ENCODE peak calls at places on chromosomes 6 and 20, in nine cellular contexts. N, Q, H, A, U, F, R, K and V are unnamed samples.

GRCh38 chr6:44668391-44668930 is 281.0 kb downstream of the CDC5L start:
- DNase-seq in Q (no peak), U (no peak), K (no peak), H (no peak), F (no peak), R (no peak), N (no peak), A (no peak), V (no peak)

GRCh38 chr6:15531973-15532372 is 130.9 kb downstream of the DTNBP1 start:
- DNase-seq in R (no peak), U (no peak), Q (no peak), F (peak; percentile 32), K (no peak), H (no peak), N (no peak), A (no peak), V (no peak)

GRCh38 chr6:111057074-111057752 is 30.1 kb upstream of the SLC16A10 start:
- DNase-seq in F (no peak), K (no peak), U (peak; percentile 39), H (no peak), R (peak; percentile 44), Q (peak; percentile 25), N (peak; percentile 40), A (peak; percentile 5), V (no peak)

GRCh38 chr6:40799296-40800020 is 212.3 kb upstream of the LRFN2 start:
- DNase-seq in H (no peak), N (no peak), A (no peak), K (no peak), Q (no peak), R (no peak), F (no peak), U (no peak), V (no peak)

GRCh38 chr6:149478631-149479314 is 6.0 kb downstream of the ZC3H12D start:
- DNase-seq in A (no peak), F (no peak), K (no peak), N (no peak), H (no peak), Q (no peak), U (no peak), R (no peak), V (no peak)

GRCh38 chr6:107473660-107474059 is 14.3 kb upstream of the PDSS2 start:
- DNase-seq in R (no peak), F (no peak), Q (no peak), N (no peak), H (no peak), K (no peak), U (no peak), A (no peak), V (no peak)

GRCh38 chr6:124517339-124517738 is 444.9 kb upstream of the RNF217 start:
- DNase-seq in F (no peak), U (no peak), H (no peak), K (no peak), R (no peak), Q (no peak), A (no peak), N (no peak), V (no peak)

GRCh38 chr6:154805288-154805911 is 72.2 kb downstream of the SCAF8 start:
- DNase-seq in K (no peak), F (no peak), N (no peak), U (peak; percentile 16), Q (peak; percentile 35), H (no peak), R (peak; percentile 63), A (no peak), V (no peak)

GRCh38 chr20:35871311-35871771 is 83.0 kb downstream of the SCAND1 start:
- DNase-seq in A (no peak), K (no peak), N (no peak), H (no peak), R (no peak), U (no peak), Q (peak; percentile 63), F (no peak), V (no peak)

GRCh38 chr6:24145690-24146131 is 19.7 kb downstream of the NRSN1 start:
- DNase-seq in N (no peak), K (no peak), R (no peak), F (no peak), A (no peak), H (no peak), U (no peak), Q (no peak), V (no peak)

GRCh38 chr6:14211596-14211961 is 94.0 kb downstream of the CD83 start:
- DNase-seq in H (peak; percentile 42), N (no peak), U (no peak), A (peak; percentile 36), R (no peak), F (no peak), K (peak; percentile 11), Q (peak; percentile 27), V (no peak)

GRCh38 chr20:58921564-58921963 is 59.5 kb upstream of the NELFCD start:
- DNase-seq in N (no peak), F (no peak), H (no peak), A (no peak), K (no peak), U (no peak), Q (no peak), R (no peak), V (no peak)

GRCh38 chr20:63686492-63687321 is 9.7 kb upstream of the TNFRSF6B start:
- DNase-seq in A (no peak), H (no peak), U (no peak), Q (peak; percentile 83), F (no peak), R (no peak), N (no peak), K (no peak), V (no peak)

GRCh38 chr20:51388227-51388626 is 154.3 kb downstream of the NFATC2 start:
- DNase-seq in H (no peak), U (no peak), Q (peak; percentile 72), F (no peak), R (no peak), N (no peak), K (no peak), A (no peak), V (no peak)
- H3K27ac ChIP-seq in H (peak overlapping the region; percentile 76), U (peak overlapping the region; percentile 27), Q (no peak overlapping the region), F (no peak overlapping the region), R (peak overlapping the region; percentile 25), N (no peak overlapping the region), K (no peak overlapping the region), A (no peak overlapping the region), V (no peak overlapping the region)

GRCh38 chr6:129684903-129685639 is 24.9 kb downstream of the ARHGAP18 start:
- DNase-seq in Q (no peak), N (no peak), A (no peak), R (no peak), F (no peak), H (peak; percentile 51), K (no peak), U (no peak), V (no peak)
- H3K27ac ChIP-seq in Q (peak overlapping the region; percentile 90), N (peak overlapping the region; percentile 92), A (no peak overlapping the region), R (no peak overlapping the region), F (no peak overlapping the region), H (peak overlapping the region; percentile 91), K (no peak overlapping the region), U (peak overlapping the region; percentile 88), V (no peak overlapping the region)

DNA sequence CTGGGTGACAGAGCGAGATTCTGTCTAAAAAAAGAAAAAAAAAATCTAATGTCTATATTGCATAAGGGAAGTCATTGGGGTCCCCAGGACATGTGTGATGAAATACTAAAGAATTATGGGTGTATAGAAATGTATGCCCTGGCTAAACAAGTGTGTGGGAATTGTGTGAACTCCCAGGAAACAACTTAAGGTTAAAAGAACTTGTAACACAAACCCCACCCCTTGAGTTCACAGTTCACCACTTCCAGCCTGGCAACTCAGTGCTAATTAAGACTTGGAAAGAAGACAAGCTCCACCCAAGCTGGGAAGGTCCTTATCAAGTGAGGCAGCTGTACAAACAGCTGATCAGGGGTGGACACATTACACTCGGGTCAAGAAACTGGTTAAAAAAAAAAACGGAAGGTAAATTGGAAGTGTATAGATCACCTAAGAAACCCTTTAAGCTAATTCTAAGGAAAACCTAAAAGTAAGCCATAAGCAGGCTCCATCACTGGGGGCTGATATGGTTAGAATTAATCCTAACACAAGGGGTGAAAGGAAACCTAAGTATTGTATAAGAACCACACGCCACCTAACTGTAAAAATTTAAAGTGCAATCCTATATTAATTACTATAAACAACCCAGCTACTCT is 25.2 kb downstream of the HLA-A start:
- DNase-seq in F (no peak), K (no peak), H (peak; percentile 47), A (no peak), R (peak; percentile 37), U (no peak), Q (peak; percentile 6), N (no peak), V (no peak)
- H3K27ac ChIP-seq in F (no peak overlapping the region), K (no peak overlapping the region), H (peak overlapping the region; percentile 83), A (no peak overlapping the region), R (no peak overlapping the region), U (peak overlapping the region; percentile 27), Q (no peak overlapping the region), N (peak overlapping the region; percentile 58), V (no peak overlapping the region)

DNA sequence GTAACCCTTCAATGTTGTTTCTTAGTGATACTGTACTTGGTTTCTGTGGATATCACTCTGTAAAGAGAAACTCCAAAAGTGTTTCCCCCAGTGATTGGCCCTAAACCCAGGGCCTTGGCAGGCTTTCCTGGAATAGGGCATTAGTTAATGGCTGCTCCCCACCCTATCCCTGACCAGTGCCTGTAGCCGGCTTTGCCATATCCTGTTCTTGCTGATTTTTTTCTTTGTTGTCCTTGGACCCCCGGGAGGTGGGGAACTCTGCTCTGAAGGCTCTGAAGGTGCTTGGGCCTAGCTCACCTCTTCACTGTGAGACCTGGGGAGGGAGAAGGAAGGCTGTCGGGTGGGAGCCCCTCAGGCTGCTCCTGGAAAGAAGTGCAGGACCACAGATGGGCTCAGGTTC is 120.1 kb downstream of the TCP11 start:
- DNase-seq in Q (no peak), K (no peak), N (no peak), H (no peak), F (no peak), A (no peak), R (no peak), U (no peak), V (no peak)
- H3K27ac ChIP-seq in Q (no peak overlapping the region), K (peak overlapping the region; percentile 68), N (no peak overlapping the region), H (no peak overlapping the region), F (no peak overlapping the region), A (no peak overlapping the region), R (no peak overlapping the region), U (no peak overlapping the region), V (peak overlapping the region; percentile 10)

GRCh38 chr6:20534906-20535305 is 649 bp downstream of the CDKAL1 start:
- DNase-seq in F (peak; percentile 33), A (no peak), Q (no peak), N (no peak), K (no peak), R (peak; percentile 37), U (no peak), H (no peak), V (no peak)
- H3K27ac ChIP-seq in F (peak overlapping the region; percentile 84), A (peak overlapping the region; percentile 74), Q (peak overlapping the region; percentile 72), N (peak overlapping the region; percentile 77), K (peak overlapping the region; percentile 78), R (peak overlapping the region; percentile 85), U (peak overlapping the region; percentile 90), H (peak overlapping the region; percentile 74), V (peak overlapping the region; percentile 79)